ENCODE peak calls at places on chromosomes 7 and 10, in eight cellular contexts. One of them, this sample, is unnamed.

GRCh38 chr7:102064361-102065025 is 222.2 kb upstream of the SH2B2 start:
- DNase-seq in coronary artery: no peak
- DNase-seq in HCT116: no peak
- DNase-seq in IMR-90: peak
- DNase-seq in Peyer's patch: no peak
- DNase-seq in neural progenitor cell: no peak
- DNase-seq in brain microvascular endothelial cell: no peak
- DNase-seq in body of pancreas: no peak
- DNase-seq in this sample: no peak

GRCh38 chr7:95596183-95597135 is at the start of gene PDK4:
- DNase-seq in coronary artery: peak
- DNase-seq in neural progenitor cell: peak
- DNase-seq in IMR-90: peak
- DNase-seq in Peyer's patch: peak
- DNase-seq in brain microvascular endothelial cell: peak
- DNase-seq in body of pancreas: peak
- DNase-seq in HCT116: peak
- DNase-seq in this sample: no peak

GRCh38 chr10:109957092-109957797 is 33.9 kb upstream of the XPNPEP1 start:
- DNase-seq in IMR-90: no peak
- DNase-seq in coronary artery: no peak
- DNase-seq in HCT116: no peak
- DNase-seq in neural progenitor cell: no peak
- DNase-seq in body of pancreas: peak
- DNase-seq in brain microvascular endothelial cell: no peak
- DNase-seq in Peyer's patch: no peak
- DNase-seq in this sample: no peak

GRCh38 chr7:93739422-93739821 is 151.1 kb downstream of the TFPI2 start:
- DNase-seq in IMR-90: no peak
- DNase-seq in body of pancreas: no peak
- DNase-seq in Peyer's patch: no peak
- DNase-seq in coronary artery: no peak
- DNase-seq in neural progenitor cell: no peak
- DNase-seq in brain microvascular endothelial cell: no peak
- DNase-seq in HCT116: no peak
- DNase-seq in this sample: no peak

GRCh38 chr10:100715101-100715444 is 30.3 kb upstream of the PAX2 start:
- DNase-seq in body of pancreas: no peak
- DNase-seq in brain microvascular endothelial cell: no peak
- DNase-seq in coronary artery: no peak
- DNase-seq in HCT116: no peak
- DNase-seq in IMR-90: no peak
- DNase-seq in neural progenitor cell: no peak
- DNase-seq in Peyer's patch: no peak
- DNase-seq in this sample: no peak

GRCh38 chr10:104351067-104351681 is 2.5 kb upstream of the CFAP58 start:
- DNase-seq in brain microvascular endothelial cell: no peak
- DNase-seq in coronary artery: no peak
- DNase-seq in HCT116: no peak
- DNase-seq in IMR-90: peak
- DNase-seq in body of pancreas: no peak
- DNase-seq in Peyer's patch: no peak
- DNase-seq in neural progenitor cell: no peak
- DNase-seq in this sample: no peak

GRCh38 chr10:95741807-95742528 is 14.0 kb upstream of the ENTPD1 start:
- DNase-seq in brain microvascular endothelial cell: peak
- DNase-seq in neural progenitor cell: no peak
- DNase-seq in Peyer's patch: peak
- DNase-seq in coronary artery: no peak
- DNase-seq in IMR-90: peak
- DNase-seq in HCT116: no peak
- DNase-seq in body of pancreas: no peak
- DNase-seq in this sample: no peak

GRCh38 chr7:34208878-34209621 is 303.7 kb downstream of the BMPER start:
- DNase-seq in coronary artery: no peak
- DNase-seq in body of pancreas: no peak
- DNase-seq in Peyer's patch: no peak
- DNase-seq in HCT116: no peak
- DNase-seq in brain microvascular endothelial cell: no peak
- DNase-seq in IMR-90: no peak
- DNase-seq in neural progenitor cell: no peak
- DNase-seq in this sample: no peak

GRCh38 chr7:35729061-35729783 is 34.3 kb upstream of the HERPUD2 start:
- DNase-seq in Peyer's patch: peak
- DNase-seq in coronary artery: no peak
- DNase-seq in HCT116: no peak
- DNase-seq in neural progenitor cell: no peak
- DNase-seq in IMR-90: no peak
- DNase-seq in body of pancreas: no peak
- DNase-seq in brain microvascular endothelial cell: no peak
- DNase-seq in this sample: no peak

GRCh38 chr7:47446871-47447466 is 134.9 kb downstream of the TNS3 start:
- DNase-seq in coronary artery: no peak
- DNase-seq in HCT116: no peak
- DNase-seq in brain microvascular endothelial cell: no peak
- DNase-seq in Peyer's patch: no peak
- DNase-seq in body of pancreas: no peak
- DNase-seq in neural progenitor cell: no peak
- DNase-seq in IMR-90: no peak
- DNase-seq in this sample: no peak

GRCh38 chr10:132237871-132238270 is 51.1 kb downstream of the DPYSL4 start:
- DNase-seq in brain microvascular endothelial cell: no peak
- DNase-seq in IMR-90: no peak
- DNase-seq in coronary artery: no peak
- DNase-seq in HCT116: no peak
- DNase-seq in body of pancreas: no peak
- DNase-seq in Peyer's patch: no peak
- DNase-seq in neural progenitor cell: peak
- DNase-seq in this sample: no peak

GRCh38 chr7:70466725-70467364 is 665.1 kb upstream of the GALNT17 start:
- DNase-seq in neural progenitor cell: no peak
- DNase-seq in IMR-90: no peak
- DNase-seq in coronary artery: no peak
- DNase-seq in HCT116: no peak
- DNase-seq in brain microvascular endothelial cell: no peak
- DNase-seq in body of pancreas: no peak
- DNase-seq in Peyer's patch: no peak
- DNase-seq in this sample: no peak

GRCh38 chr7:48246073-48246472 is 74.8 kb downstream of the ABCA13 start:
- DNase-seq in coronary artery: no peak
- DNase-seq in Peyer's patch: no peak
- DNase-seq in IMR-90: peak
- DNase-seq in HCT116: no peak
- DNase-seq in brain microvascular endothelial cell: no peak
- DNase-seq in body of pancreas: no peak
- DNase-seq in neural progenitor cell: no peak
- DNase-seq in this sample: no peak

GRCh38 chr7:100211342-100211780 is 8.4 kb upstream of the PVRIG start:
- DNase-seq in brain microvascular endothelial cell: no peak
- DNase-seq in coronary artery: no peak
- DNase-seq in neural progenitor cell: no peak
- DNase-seq in Peyer's patch: peak
- DNase-seq in body of pancreas: no peak
- DNase-seq in IMR-90: no peak
- DNase-seq in HCT116: no peak
- DNase-seq in this sample: no peak

GRCh38 chr10:131868436-131868835 is 32.4 kb upstream of the PPP2R2D start:
- DNase-seq in Peyer's patch: no peak
- DNase-seq in body of pancreas: no peak
- DNase-seq in HCT116: no peak
- DNase-seq in coronary artery: no peak
- DNase-seq in IMR-90: no peak
- DNase-seq in brain microvascular endothelial cell: no peak
- DNase-seq in neural progenitor cell: no peak
- DNase-seq in this sample: no peak

GRCh38 chr7:87220734-87221215 is 1.2 kb upstream of the TMEM243 start:
- DNase-seq in HCT116: no peak
- DNase-seq in IMR-90: no peak
- DNase-seq in Peyer's patch: peak
- DNase-seq in neural progenitor cell: peak
- DNase-seq in body of pancreas: no peak
- DNase-seq in coronary artery: no peak
- DNase-seq in brain microvascular endothelial cell: no peak
- DNase-seq in this sample: no peak

GRCh38 chr10:11822031-11822756 is 962 bp upstream of the PROSER2 start:
- DNase-seq in neural progenitor cell: no peak
- DNase-seq in IMR-90: no peak
- DNase-seq in brain microvascular endothelial cell: no peak
- DNase-seq in HCT116: no peak
- DNase-seq in coronary artery: no peak
- DNase-seq in Peyer's patch: no peak
- DNase-seq in body of pancreas: no peak
- DNase-seq in this sample: no peak

GRCh38 chr10:100742067-100742771 is 3.2 kb upstream of the PAX2 start:
- DNase-seq in HCT116: no peak
- DNase-seq in brain microvascular endothelial cell: no peak
- DNase-seq in neural progenitor cell: peak
- DNase-seq in IMR-90: no peak
- DNase-seq in Peyer's patch: no peak
- DNase-seq in coronary artery: no peak
- DNase-seq in body of pancreas: no peak
- DNase-seq in this sample: no peak

GRCh38 chr10:108230478-108231170 is 1066.1 kb upstream of the SORCS1 start:
- DNase-seq in Peyer's patch: no peak
- DNase-seq in neural progenitor cell: no peak
- DNase-seq in brain microvascular endothelial cell: no peak
- DNase-seq in coronary artery: no peak
- DNase-seq in IMR-90: no peak
- DNase-seq in HCT116: no peak
- DNase-seq in body of pancreas: no peak
- DNase-seq in this sample: no peak

GRCh38 chr7:55571534-55572377 is 546 bp downstream of the VOPP1 start:
- DNase-seq in neural progenitor cell: peak
- DNase-seq in coronary artery: peak
- DNase-seq in Peyer's patch: peak
- DNase-seq in HCT116: no peak
- DNase-seq in body of pancreas: peak
- DNase-seq in brain microvascular endothelial cell: peak
- DNase-seq in IMR-90: peak
- DNase-seq in this sample: no peak

GRCh38 chr7:135300913-135301765 is 67.5 kb downstream of the STRA8 start:
- DNase-seq in HCT116: no peak
- DNase-seq in neural progenitor cell: no peak
- DNase-seq in brain microvascular endothelial cell: no peak
- DNase-seq in IMR-90: peak
- DNase-seq in coronary artery: no peak
- DNase-seq in body of pancreas: no peak
- DNase-seq in Peyer's patch: no peak
- DNase-seq in this sample: peak

GRCh38 chr10:15794569-15794968 is 65.7 kb downstream of the MINDY3 start:
- DNase-seq in brain microvascular endothelial cell: no peak
- DNase-seq in neural progenitor cell: no peak
- DNase-seq in Peyer's patch: no peak
- DNase-seq in IMR-90: no peak
- DNase-seq in HCT116: no peak
- DNase-seq in coronary artery: no peak
- DNase-seq in body of pancreas: no peak
- DNase-seq in this sample: no peak

GRCh38 chr10:82377608-82378007 is 502.6 kb downstream of the NRG3 start:
- DNase-seq in brain microvascular endothelial cell: peak
- DNase-seq in HCT116: no peak
- DNase-seq in neural progenitor cell: peak
- DNase-seq in Peyer's patch: no peak
- DNase-seq in coronary artery: no peak
- DNase-seq in IMR-90: no peak
- DNase-seq in body of pancreas: peak
- DNase-seq in this sample: no peak
- TF ChIP-seq CTCF in brain microvascular endothelial cell: peak
- TF ChIP-seq CTCF in HCT116: peak
- TF ChIP-seq CTCF in neural progenitor cell: peak
- TF ChIP-seq CTCF in Peyer's patch: no peak
- TF ChIP-seq CTCF in coronary artery: no peak
- TF ChIP-seq CTCF in IMR-90: no peak
- TF ChIP-seq CTCF in body of pancreas: peak
- TF ChIP-seq CTCF in this sample: no peak

GRCh38 chr10:4215485-4215884 is 430.5 kb upstream of the KLF6 start:
- DNase-seq in HCT116: no peak
- DNase-seq in IMR-90: no peak
- DNase-seq in brain microvascular endothelial cell: no peak
- DNase-seq in coronary artery: no peak
- DNase-seq in Peyer's patch: no peak
- DNase-seq in body of pancreas: no peak
- DNase-seq in neural progenitor cell: no peak
- DNase-seq in this sample: no peak
- H3K4me3 ChIP-seq in HCT116: no peak
- H3K4me3 ChIP-seq in IMR-90: no peak
- H3K4me3 ChIP-seq in brain microvascular endothelial cell: no peak
- H3K4me3 ChIP-seq in coronary artery: no peak
- H3K4me3 ChIP-seq in Peyer's patch: no peak
- H3K4me3 ChIP-seq in body of pancreas: no peak
- H3K4me3 ChIP-seq in neural progenitor cell: no peak
- H3K4me3 ChIP-seq in this sample: no peak

DNA sequence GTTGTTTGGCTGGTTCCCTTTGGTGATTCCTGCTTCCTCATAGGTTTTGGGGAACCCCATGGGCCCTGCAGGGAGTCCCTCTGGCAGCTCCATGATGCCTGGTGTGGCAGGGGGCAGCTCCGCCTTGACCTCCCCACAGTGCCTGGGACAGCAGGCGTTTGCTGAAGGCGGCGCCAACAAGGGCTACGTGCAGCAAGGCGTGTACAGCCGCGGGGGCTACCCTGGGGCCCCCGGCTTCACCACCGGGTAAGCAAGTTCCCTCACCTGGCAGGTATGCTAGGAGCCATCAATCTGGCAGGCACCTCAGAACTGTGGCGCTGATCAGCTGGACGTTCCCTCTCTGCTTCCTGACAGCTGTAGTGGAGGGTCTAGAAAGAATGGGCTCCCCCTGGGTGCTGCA is 8.3 kb downstream of the ZMIZ2 start:
- DNase-seq in body of pancreas: no peak
- DNase-seq in IMR-90: no peak
- DNase-seq in Peyer's patch: no peak
- DNase-seq in neural progenitor cell: no peak
- DNase-seq in brain microvascular endothelial cell: no peak
- DNase-seq in HCT116: no peak
- DNase-seq in coronary artery: no peak
- DNase-seq in this sample: no peak
- H3K27ac ChIP-seq in body of pancreas: no peak
- H3K27ac ChIP-seq in IMR-90: no peak
- H3K27ac ChIP-seq in Peyer's patch: no peak
- H3K27ac ChIP-seq in neural progenitor cell: no peak
- H3K27ac ChIP-seq in brain microvascular endothelial cell: no peak
- H3K27ac ChIP-seq in HCT116: no peak
- H3K27ac ChIP-seq in coronary artery: no peak
- H3K27ac ChIP-seq in this sample: no peak

DNA sequence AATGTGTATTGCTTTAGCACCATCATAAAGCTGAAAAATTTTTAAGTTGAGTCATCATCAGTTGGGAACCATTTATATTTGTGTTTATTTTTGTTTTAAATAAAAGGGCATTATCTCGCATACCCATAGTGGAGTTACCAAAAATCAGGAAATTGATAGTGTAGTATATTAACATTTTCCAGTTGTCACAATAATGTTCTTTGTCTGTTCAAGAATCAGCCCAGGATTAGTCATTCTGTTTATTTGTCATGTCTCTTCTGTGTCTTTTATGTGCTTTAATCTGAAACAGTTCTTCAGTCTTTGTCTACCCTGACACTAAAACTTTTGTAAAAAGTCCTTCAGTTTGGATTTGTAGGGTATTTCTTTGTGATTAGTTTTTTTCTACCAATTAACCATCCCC is 827.8 kb upstream of the ZWINT start:
- DNase-seq in body of pancreas: no peak
- DNase-seq in Peyer's patch: no peak
- DNase-seq in neural progenitor cell: no peak
- DNase-seq in HCT116: no peak
- DNase-seq in brain microvascular endothelial cell: no peak
- DNase-seq in IMR-90: no peak
- DNase-seq in coronary artery: no peak
- DNase-seq in this sample: no peak
- TF ChIP-seq CTCF in body of pancreas: no peak
- TF ChIP-seq CTCF in Peyer's patch: no peak
- TF ChIP-seq CTCF in neural progenitor cell: no peak
- TF ChIP-seq CTCF in HCT116: no peak
- TF ChIP-seq CTCF in brain microvascular endothelial cell: no peak
- TF ChIP-seq CTCF in IMR-90: no peak
- TF ChIP-seq CTCF in coronary artery: no peak
- TF ChIP-seq CTCF in this sample: no peak

This sample was measured in vagina.